ENCODE peak calls at places on chromosome 19, in five cellular contexts. E, Y, V, G and R are unnamed samples.

GRCh38 chr19:6828306-6828697 is 55.8 kb downstream of the VAV1 start:
- DNase-seq in E (no peak), Y (no peak), V (no peak), G (no peak), R (no peak)

GRCh38 chr19:10214784-10215183 is 16.3 kb downstream of the S1PR2 start:
- DNase-seq in E (no peak), Y (no peak), V (peak), G (peak), R (no peak)

GRCh38 chr19:8451377-8451776 is 6.6 kb downstream of the HNRNPM start:
- DNase-seq in E (no peak), Y (no peak), V (no peak), G (no peak), R (no peak)

GRCh38 chr19:3773814-3774515 is 1.9 kb upstream of the RAX2 start:
- DNase-seq in E (no peak), Y (no peak), V (no peak), G (no peak), R (no peak)

GRCh38 chr19:45402469-45403070 is 2.3 kb downstream of the PPP1R13L start:
- DNase-seq in E (peak), Y (no peak), V (no peak), G (no peak), R (no peak)

GRCh38 chr19:53707278-53707677 is 75.5 kb downstream of the DPRX start:
- DNase-seq in E (no peak), Y (no peak), V (no peak), G (no peak), R (no peak)

GRCh38 chr19:47005873-47006272 is 13.8 kb upstream of the NPAS1 start:
- DNase-seq in E (no peak), Y (no peak), V (peak), G (no peak), R (no peak)

GRCh38 chr19:46144756-46145155 is 3.3 kb upstream of the IGFL2 start:
- DNase-seq in E (no peak), Y (no peak), V (no peak), G (no peak), R (no peak)

GRCh38 chr19:47296036-47296435 is 13.6 kb upstream of the C5AR1 start:
- DNase-seq in E (no peak), Y (peak), V (peak), G (peak), R (no peak)

GRCh38 chr19:6767357-6768235 is at the start of gene SH2D3A:
- DNase-seq in E (peak), Y (peak), V (no peak), G (peak), R (no peak)

GRCh38 chr19:41577833-41578232 is 1.9 kb downstream of the CEACAM21 start:
- DNase-seq in E (no peak), Y (no peak), V (no peak), G (no peak), R (no peak)

GRCh38 chr19:39252458-39252857 is 3.8 kb upstream of the IFNL4 start:
- DNase-seq in E (no peak), Y (no peak), V (no peak), G (no peak), R (no peak)

GRCh38 chr19:14116918-14117578 is 514 bp downstream of the PRKACA start:
- DNase-seq in E (no peak), Y (peak), V (no peak), G (no peak), R (no peak)

GRCh38 chr19:6580313-6580712 is 10.6 kb downstream of the CD70 start:
- DNase-seq in E (no peak), Y (no peak), V (peak), G (peak), R (no peak)

GRCh38 chr19:48174445-48175030 is 4.1 kb downstream of the ZSWIM9 start:
- DNase-seq in E (no peak), Y (no peak), V (no peak), G (no peak), R (no peak)

GRCh38 chr19:16915135-16915534 is 26.3 kb downstream of the F2RL3 start:
- DNase-seq in E (no peak), Y (no peak), V (no peak), G (no peak), R (no peak)

GRCh38 chr19:30689474-30689873 is 317.3 kb downstream of the ZNF536 start:
- DNase-seq in E (no peak), Y (peak), V (no peak), G (no peak), R (no peak)

GRCh38 chr19:45809643-45810159 is 5.4 kb downstream of the RSPH6A start:
- DNase-seq in E (peak), Y (no peak), V (peak), G (peak), R (peak)

DNA sequence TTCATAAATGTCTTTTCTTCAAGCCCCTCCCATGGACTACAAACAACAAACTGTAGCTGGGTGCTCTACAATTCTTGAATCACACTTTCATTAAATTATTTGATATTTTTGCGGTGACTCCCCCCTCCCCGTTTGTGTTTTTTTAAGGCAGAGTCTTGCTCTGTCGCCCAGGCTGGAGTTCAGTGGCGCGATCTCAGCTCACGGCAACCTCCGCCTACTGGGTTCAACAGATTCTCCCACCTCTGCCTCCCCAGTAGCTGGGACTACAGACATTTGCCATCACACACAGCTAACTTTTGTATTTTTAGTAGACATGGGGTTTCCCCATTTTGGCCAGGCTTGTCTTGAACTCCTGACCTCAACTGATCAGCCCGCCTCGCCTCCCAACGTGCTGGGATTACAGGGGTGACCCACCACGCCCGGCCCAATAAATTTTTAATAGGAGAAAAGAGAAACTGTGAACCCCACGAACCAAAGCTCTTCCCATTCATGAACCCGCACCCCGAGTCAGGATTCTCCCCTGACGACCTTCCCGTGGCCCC is 705 bp downstream of the ZNF506 start:
- DNase-seq in E (no peak), Y (no peak), V (no peak), G (no peak), R (no peak)
- TF ChIP-seq CTCF in E (no peak), Y (no peak), V (no peak), G (no peak), R (no peak)

DNA sequence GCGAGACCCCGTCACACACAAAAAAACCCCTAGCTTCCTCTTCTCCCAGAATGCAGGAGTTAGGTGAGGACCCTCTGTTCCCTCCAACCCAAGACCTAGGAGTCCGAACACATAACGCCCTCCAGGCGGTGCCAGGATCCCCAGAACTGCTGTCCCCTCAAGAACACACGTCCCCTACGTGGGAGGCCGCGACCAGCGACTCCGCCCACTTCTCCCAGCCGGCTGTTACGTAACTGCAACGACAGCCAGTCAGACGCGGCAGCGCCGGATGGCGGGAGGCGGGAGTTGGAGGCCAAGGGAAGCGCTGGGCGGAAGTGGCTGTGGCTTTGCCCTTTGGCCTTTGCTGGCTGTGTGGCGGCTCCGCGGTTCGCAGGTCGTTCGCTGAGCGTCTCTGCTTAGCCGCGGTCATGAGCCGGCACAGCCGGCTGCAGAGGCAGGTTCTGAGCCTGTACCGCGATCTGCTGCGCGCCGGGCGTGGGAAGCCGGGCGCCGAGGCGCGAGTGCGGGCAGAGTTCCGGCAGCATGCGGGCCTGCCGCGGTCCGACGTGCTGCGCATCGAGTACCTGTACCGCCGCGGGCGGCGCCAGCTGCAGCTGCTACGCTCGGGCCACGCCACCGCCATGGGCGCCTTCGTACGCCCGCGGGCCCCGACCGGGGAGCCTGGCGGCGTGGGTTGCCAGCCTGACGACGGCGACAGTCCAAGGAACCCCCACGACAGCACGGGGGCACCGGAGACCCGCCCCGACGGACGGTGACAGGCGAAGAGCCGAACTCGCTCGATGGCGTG is at the start of gene SDHAF1:
- DNase-seq in E (peak), Y (peak), V (peak), G (peak), R (peak)
- TF ChIP-seq CTCF in E (no peak), Y (no peak), V (no peak), G (no peak), R (no peak)

GRCh38 chr19:12766051-12766521 is 9.3 kb downstream of the HOOK2 start:
- DNase-seq in E (peak), Y (peak), V (peak), G (peak), R (no peak)
- TF ChIP-seq CTCF in E (peak), Y (peak), V (peak), G (peak), R (peak)

GRCh38 chr19:1650627-1651009 is 1.8 kb downstream of the TCF3 start:
- DNase-seq in E (no peak), Y (no peak), V (no peak), G (peak), R (no peak)

GRCh38 chr19:1651061-1651547 is 1.3 kb downstream of the TCF3 start:
- DNase-seq in E (peak), Y (no peak), V (no peak), G (peak), R (no peak)

GRCh38 chr19:1652471-1653299 is at the start of gene TCF3:
- DNase-seq in E (peak), Y (peak), V (peak), G (peak), R (peak)

GRCh38 chr19:1653300-1653628 is 849 bp upstream of the TCF3 start:
- DNase-seq in E (no peak), Y (no peak), V (no peak), G (no peak), R (no peak)

GRCh38 chr19:1651548-1652394 is 644 bp downstream of the TCF3 start:
- DNase-seq in E (no peak), Y (peak), V (no peak), G (peak), R (no peak)
- TF ChIP-seq CTCF in E (no peak), Y (no peak), V (no peak), G (no peak), R (no peak)

GRCh38 chr19:44072543-44073401 is 813 bp downstream of the ZNF284 start:
- DNase-seq in E (no peak), Y (peak), V (no peak), G (peak), R (no peak)
- TF ChIP-seq CTCF in E (no peak), Y (no peak), V (no peak), G (no peak), R (peak)

GRCh38 chr19:15840833-15841232 is 25.4 kb upstream of the OR10H1 start:
- DNase-seq in E (no peak), Y (no peak), V (no peak), G (no peak), R (no peak)
- TF ChIP-seq CTCF in E (no peak), Y (no peak), V (no peak), G (no peak), R (no peak)

GRCh38 chr19:57566396-57567256 is 7.0 kb upstream of the ZNF550 start:
- DNase-seq in E (no peak), Y (no peak), V (no peak), G (peak), R (no peak)
- TF ChIP-seq CTCF in E (no peak), Y (no peak), V (no peak), G (no peak), R (no peak)

DNA sequence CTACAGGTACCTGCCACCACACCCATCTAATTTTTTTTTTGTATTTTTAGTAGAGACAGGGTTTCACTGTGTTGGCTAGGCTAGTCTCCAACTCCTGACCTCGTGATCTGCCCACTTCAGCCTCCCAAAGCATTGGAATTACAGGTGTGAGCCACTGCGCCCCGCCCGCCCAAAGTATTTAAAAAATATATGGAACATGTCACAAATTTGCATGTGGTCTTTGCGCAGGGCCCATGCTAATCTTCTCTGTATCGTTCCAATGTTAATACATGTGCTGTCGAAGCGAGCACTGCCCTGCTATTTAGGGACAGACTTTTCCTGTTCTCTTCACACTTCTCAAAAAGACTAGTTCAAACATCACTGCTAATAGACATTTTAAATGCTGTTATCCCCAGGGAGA is 1.2 kb upstream of the TSKS start:
- DNase-seq in E (no peak), Y (no peak), V (no peak), G (no peak), R (no peak)
- TF ChIP-seq CTCF in E (no peak), Y (no peak), V (no peak), G (no peak), R (no peak)

GRCh38 chr19:33208371-33208770 is 14.2 kb downstream of the LRP3 start:
- DNase-seq in E (no peak), Y (no peak), V (no peak), G (no peak), R (no peak)
- TF ChIP-seq CTCF in E (no peak), Y (no peak), V (no peak), G (no peak), R (no peak)